ENCODE peak calls at places on chromosomes 11 and 22, in seven cellular contexts. R is PC-3; J is mucosa of descending colon; T is spleen; P is uterus; O is adrenal gland; H is effector memory CD4-positive, alpha-beta T cell. Z is an unnamed sample.

GRCh38 chr11:68342459-68343158 is 30.2 kb downstream of the LRP5 start:
- DNase-seq in H (no peak), P (no peak), T (no peak), R (peak; percentile 77), O (no peak), J (no peak), Z (no peak)

GRCh38 chr11:116910378-116910777 is 73.0 kb upstream of the APOA1 start:
- DNase-seq in O (no peak), R (no peak), T (no peak), H (no peak), J (no peak), P (no peak), Z (no peak)

GRCh38 chr22:46390652-46391301 is 55.3 kb downstream of the TRMU start:
- DNase-seq in H (no peak), R (peak; percentile 63), P (peak; percentile 29), T (no peak), O (peak; percentile 83), J (no peak), Z (peak; percentile 68)

GRCh38 chr11:43358670-43359431 is at the start of gene TTC17:
- DNase-seq in P (peak; percentile 92), J (peak; percentile 96), O (peak; percentile 96), T (peak; percentile 99), R (peak; percentile 89), H (peak; percentile 89), Z (peak; percentile 91)

GRCh38 chr11:78381867-78382266 is 35.8 kb downstream of the GAB2 start:
- DNase-seq in O (no peak), T (no peak), P (no peak), J (no peak), R (no peak), H (no peak), Z (no peak)

GRCh38 chr11:28243596-28243995 is 135.4 kb downstream of the METTL15 start:
- DNase-seq in P (no peak), T (no peak), R (no peak), O (no peak), J (no peak), H (no peak), Z (no peak)

GRCh38 chr11:129955282-129955681 is 47.4 kb downstream of the PRDM10 start:
- DNase-seq in J (no peak), R (no peak), O (no peak), H (no peak), T (no peak), P (no peak), Z (no peak)

GRCh38 chr11:74680035-74680671 is 51.1 kb downstream of the CHRDL2 start:
- DNase-seq in T (peak; percentile 32), H (no peak), P (no peak), O (peak; percentile 28), R (no peak), J (no peak), Z (peak; percentile 8)

GRCh38 chr22:35266277-35266676 is 9.0 kb downstream of the HMGXB4 start:
- DNase-seq in J (no peak), O (no peak), H (no peak), R (no peak), T (no peak), P (no peak), Z (no peak)

GRCh38 chr11:123409886-123410549 is 20.1 kb upstream of the GRAMD1B start:
- DNase-seq in R (no peak), J (no peak), H (no peak), P (no peak), O (no peak), T (no peak), Z (no peak)

GRCh38 chr11:69642913-69643632 is 2.1 kb downstream of the CCND1 start:
- DNase-seq in J (peak; percentile 90), H (peak; percentile 61), R (peak; percentile 85), O (peak; percentile 89), T (peak; percentile 96), P (peak; percentile 80), Z (peak; percentile 81)

GRCh38 chr11:72716788-72717435 is 35.3 kb downstream of the ARAP1 start:
- DNase-seq in O (no peak), T (no peak), H (no peak), P (no peak), R (no peak), J (no peak), Z (no peak)

GRCh38 chr22:44758354-44758969 is 6.1 kb downstream of the ARHGAP8 start:
- DNase-seq in T (peak; percentile 33), J (no peak), R (peak; percentile 72), P (no peak), H (no peak), O (no peak), Z (no peak)

GRCh38 chr11:42465613-42466012 is 846.2 kb upstream of the API5 start:
- DNase-seq in R (no peak), T (no peak), J (no peak), H (no peak), P (no peak), O (no peak), Z (no peak)

GRCh38 chr22:50583294-50583865 is 731 bp upstream of the CHKB start:
- DNase-seq in H (no peak), O (no peak), P (no peak), R (no peak), J (no peak), T (peak; percentile 73), Z (no peak)

GRCh38 chr11:132590986-132591385 is 941.3 kb downstream of the OPCML start:
- DNase-seq in H (no peak), P (no peak), T (no peak), R (no peak), J (no peak), O (no peak), Z (no peak)

GRCh38 chr11:80970016-80970516 is 1529.2 kb upstream of the TENM4 start:
- DNase-seq in T (no peak), H (no peak), O (no peak), J (no peak), P (no peak), R (no peak), Z (no peak)

GRCh38 chr11:3159296-3160190 is 5.6 kb downstream of the OSBPL5 start:
- DNase-seq in O (peak; percentile 93), J (peak; percentile 60), T (peak; percentile 69), R (no peak), P (peak; percentile 64), H (no peak), Z (peak; percentile 68)

GRCh38 chr11:5631969-5632635 is 7.3 kb downstream of the TRIM34 start:
- DNase-seq in P (no peak), T (no peak), H (no peak), O (no peak), R (no peak), J (no peak), Z (no peak)

GRCh38 chr11:33692013-33692504 is 8.6 kb downstream of the C11orf91 start:
- DNase-seq in O (peak; percentile 73), H (no peak), P (peak; percentile 58), R (peak; percentile 96), T (no peak), J (no peak), Z (peak; percentile 52)

GRCh38 chr11:92123540-92123939 is 101.1 kb upstream of the FAT3 start:
- DNase-seq in J (no peak), O (no peak), H (no peak), P (no peak), T (no peak), R (peak; percentile 68), Z (no peak)

GRCh38 chr22:45804986-45805325 is 133.3 kb downstream of the ATXN10 start:
- DNase-seq in O (no peak), T (no peak), R (peak; percentile 92), P (no peak), H (no peak), J (no peak), Z (no peak)

GRCh38 chr11:77284476-77285468 is 16.7 kb downstream of the GDPD4 start:
- DNase-seq in O (no peak), T (no peak), J (no peak), P (no peak), H (no peak), R (no peak), Z (no peak)

GRCh38 chr11:115500547-115501503 is 3.4 kb downstream of the CADM1 start:
- DNase-seq in H (no peak), T (no peak), O (no peak), R (no peak), P (no peak), J (no peak), Z (no peak)

GRCh38 chr11:13269775-13270174 is 7.8 kb upstream of the BMAL1 start:
- DNase-seq in R (peak; percentile 40), T (no peak), P (no peak), O (no peak), H (no peak), J (no peak), Z (no peak)

DNA sequence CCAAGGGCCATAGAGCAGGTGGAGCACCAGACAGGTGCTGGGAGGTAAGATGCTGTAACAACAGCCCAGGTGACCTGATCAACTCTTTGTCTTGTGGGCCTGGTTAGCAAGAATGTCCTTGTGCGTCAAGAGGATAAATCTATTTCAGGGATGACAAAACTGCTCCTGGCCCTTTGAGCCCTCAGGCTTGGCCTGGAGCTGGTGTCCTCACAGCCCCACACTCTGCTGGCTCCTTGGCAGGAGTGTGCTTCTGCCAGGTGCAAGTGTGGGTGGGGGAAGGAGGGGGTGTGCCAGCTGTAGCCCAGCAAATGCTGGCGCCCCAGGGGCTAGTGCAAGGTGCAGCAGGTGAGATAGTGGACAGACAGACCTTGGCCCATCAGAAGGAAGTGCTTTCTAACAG is 19.5 kb downstream of the AMPD3 start:
- DNase-seq in P (peak; percentile 6), J (no peak), T (no peak), H (no peak), R (no peak), O (peak; percentile 48), Z (peak; percentile 13)
- H3K36me3 ChIP-seq in P (no peaks in the 10 kb centered on the region), J (no peaks in the 10 kb centered on the region), T (no peaks in the 10 kb centered on the region), H (peaks cover 14% of the 10 kb centered on the region), R (no peaks in the 10 kb centered on the region), O (no peaks in the 10 kb centered on the region), Z (no peaks in the 10 kb centered on the region)

GRCh38 chr11:114250180-114250579 is 46.0 kb upstream of the NNMT start:
- DNase-seq in J (no peak), P (no peak), O (no peak), R (no peak), T (no peak), H (no peak), Z (no peak)
- H3K36me3 ChIP-seq in J (no peaks in the 10 kb centered on the region), P (no peaks in the 10 kb centered on the region), O (no peaks in the 10 kb centered on the region), R (no peaks in the 10 kb centered on the region), T (peaks cover 26% of the 10 kb centered on the region), H (no peaks in the 10 kb centered on the region), Z (no peaks in the 10 kb centered on the region)

GRCh38 chr11:65126624-65127274 is 4.6 kb downstream of the MRPL49 start:
- DNase-seq in H (no peak), O (peak; percentile 50), P (no peak), T (no peak), R (no peak), J (peak; percentile 19), Z (no peak)

GRCh38 chr11:65129649-65130441 is 4.5 kb downstream of the SYVN1 start:
- DNase-seq in R (no peak), H (no peak), P (no peak), J (peak; percentile 25), O (peak; percentile 53), T (peak; percentile 82), Z (no peak)

GRCh38 chr11:65125197-65126056 is 3.3 kb downstream of the MRPL49 start:
- DNase-seq in H (no peak), P (no peak), R (no peak), J (no peak), O (peak; percentile 51), T (no peak), Z (no peak)

GRCh38 chr11:65128182-65129145 is 5.9 kb downstream of the SYVN1 start:
- DNase-seq in T (peak; percentile 67), R (no peak), P (no peak), O (peak; percentile 56), H (no peak), J (peak; percentile 18), Z (no peak)

GRCh38 chr11:65127473-65128181 is 5.5 kb downstream of the MRPL49 start:
- DNase-seq in T (no peak), H (no peak), J (peak; percentile 16), O (peak; percentile 53), P (no peak), R (no peak), Z (no peak)
- H3K36me3 ChIP-seq in T (peaks cover 78% of the 10 kb centered on the region), H (peaks cover 86% of the 10 kb centered on the region), J (peaks cover 31% of the 10 kb centered on the region), O (no peaks in the 10 kb centered on the region), P (no peaks in the 10 kb centered on the region), R (peaks cover 50% of the 10 kb centered on the region), Z (no peaks in the 10 kb centered on the region)

GRCh38 chr22:28906312-28906711 is 22.9 kb downstream of the ZNRF3 start:
- DNase-seq in P (no peak), J (no peak), T (no peak), O (peak; percentile 44), R (no peak), H (no peak), Z (no peak)
- H3K36me3 ChIP-seq in P (no peaks in the 10 kb centered on the region), J (no peaks in the 10 kb centered on the region), T (no peaks in the 10 kb centered on the region), O (no peaks in the 10 kb centered on the region), R (no peaks in the 10 kb centered on the region), H (no peaks in the 10 kb centered on the region), Z (no peaks in the 10 kb centered on the region)